ENCODE peak calls at places on chromosome 9, in seven cellular contexts. E is GM06990; M is CD8-positive, alpha-beta T cell; V is tibial artery; G is mucosa of descending colon; K is prostate gland; H is psoas muscle. C is an unnamed sample.

GRCh38 chr9:135225619-135226228 is 138.3 kb downstream of the OLFM1 start:
- DNase-seq in E (no peak), M (no peak), V (no peak), G (no peak), K (no peak), H (peak; percentile 3), C (peak; percentile 10)

GRCh38 chr9:133718533-133719315 is 19.4 kb downstream of the SARDH start:
- DNase-seq in E (no peak), M (no peak), V (no peak), G (no peak), K (no peak), H (no peak), C (no peak)

GRCh38 chr9:83572524-83572923 is 34.3 kb upstream of the FRMD3 start:
- DNase-seq in E (no peak), M (no peak), V (peak; percentile 45), G (no peak), K (no peak), H (no peak), C (peak; percentile 23)

GRCh38 chr9:128556915-128557634 is 4.7 kb downstream of the SPTAN1 start:
- DNase-seq in E (no peak), M (no peak), V (no peak), G (no peak), K (no peak), H (no peak), C (no peak)

GRCh38 chr9:121288557-121288873 is 20.6 kb downstream of the GSN start:
- DNase-seq in E (no peak), M (no peak), V (no peak), G (no peak), K (no peak), H (no peak), C (no peak)

GRCh38 chr9:96137666-96138429 is 164.1 kb downstream of the HSD17B3 start:
- DNase-seq in E (no peak), M (no peak), V (no peak), G (no peak), K (no peak), H (no peak), C (no peak)

GRCh38 chr9:96726946-96727345 is 50.9 kb downstream of the ZNF510 start:
- DNase-seq in E (no peak), M (no peak), V (no peak), G (no peak), K (no peak), H (no peak), C (no peak)

GRCh38 chr9:93112864-93113389 is 16.9 kb downstream of the CARD19 start:
- DNase-seq in E (peak; percentile 1), M (peak; percentile 18), V (peak; percentile 16), G (peak; percentile 48), K (no peak), H (peak; percentile 54), C (no peak)

GRCh38 chr9:132487351-132487791 is 77.4 kb downstream of the CFAP77 start:
- DNase-seq in E (no peak), M (peak; percentile 54), V (no peak), G (no peak), K (no peak), H (no peak), C (no peak)

GRCh38 chr9:2465921-2466460 is 155.6 kb upstream of the VLDLR start:
- DNase-seq in E (peak; percentile 40), M (no peak), V (no peak), G (no peak), K (no peak), H (no peak), C (no peak)

GRCh38 chr9:130196643-130197042 is 24.4 kb downstream of the NCS1 start:
- DNase-seq in E (no peak), M (no peak), V (no peak), G (no peak), K (no peak), H (no peak), C (no peak)

GRCh38 chr9:98168952-98169488 is 23.4 kb downstream of the CORO2A start:
- DNase-seq in E (peak; percentile 87), M (peak; percentile 32), V (no peak), G (peak; percentile 76), K (no peak), H (no peak), C (peak; percentile 61)

GRCh38 chr9:21802418-21803000 is at the start of gene MTAP:
- DNase-seq in E (peak; percentile 81), M (peak; percentile 65), V (peak; percentile 94), G (peak; percentile 92), K (peak; percentile 95), H (peak; percentile 93), C (peak; percentile 93)

GRCh38 chr9:72614057-72614456 is 92.6 kb downstream of the TMC1 start:
- DNase-seq in E (no peak), M (no peak), V (no peak), G (no peak), K (no peak), H (no peak), C (no peak)

GRCh38 chr9:72615931-72616330 is 94.5 kb downstream of the TMC1 start:
- DNase-seq in E (no peak), M (no peak), V (no peak), G (no peak), K (no peak), H (no peak), C (no peak)

DNA sequence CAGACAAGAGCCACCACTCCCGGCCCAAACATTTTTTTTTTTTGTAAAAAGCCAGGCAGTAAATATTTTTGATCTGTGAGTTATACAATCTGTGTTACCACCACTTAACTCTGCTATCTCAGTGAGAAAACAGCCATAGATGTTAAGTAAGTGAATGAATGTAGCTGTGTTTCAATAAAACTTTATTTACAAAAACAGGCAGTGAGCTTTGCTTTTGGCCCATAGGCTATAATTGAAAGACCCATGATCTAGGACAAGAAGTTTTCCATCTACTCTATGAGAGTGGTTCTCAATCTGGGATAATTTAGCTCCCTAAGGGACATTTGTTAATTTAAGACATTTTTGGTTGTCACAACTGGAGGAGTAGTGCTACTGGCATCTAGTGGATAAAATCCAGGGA is 91.0 kb downstream of the TMC1 start:
- DNase-seq in E (no peak), M (no peak), V (no peak), G (no peak), K (no peak), H (no peak), C (no peak)
- TF ChIP-seq CTCF in E (no peak), M (no peak), V (no peak), G (no peak), K (no peak), H (no peak), C (no peak)

DNA sequence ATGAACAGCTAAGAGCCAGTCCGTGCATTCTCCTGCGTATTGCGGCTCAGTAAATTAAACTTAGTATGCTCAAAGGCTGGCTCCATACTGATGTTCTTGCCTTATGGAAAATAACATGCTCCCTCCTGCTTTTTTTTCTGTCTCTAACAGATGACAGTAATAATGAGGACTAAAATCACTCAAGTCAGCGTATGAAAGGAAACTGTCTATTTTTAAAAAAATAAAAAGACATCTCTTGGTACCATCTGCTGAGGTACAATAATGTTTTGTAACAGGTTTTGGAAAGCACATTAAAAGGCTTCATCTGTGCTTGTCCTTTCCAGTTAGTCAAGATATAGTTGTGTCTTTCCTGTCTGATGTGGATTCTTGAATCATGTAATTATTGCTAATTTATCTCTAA is 161.1 kb downstream of the SPATA31D1 start:
- DNase-seq in E (no peak), M (no peak), V (no peak), G (no peak), K (no peak), H (no peak), C (no peak)
- H3K36me3 ChIP-seq in E (no peaks in the 10 kb centered on the region), M (no peaks in the 10 kb centered on the region), V (no peaks in the 10 kb centered on the region), G (no peaks in the 10 kb centered on the region), K (no peaks in the 10 kb centered on the region), H (no peaks in the 10 kb centered on the region), C (no peaks in the 10 kb centered on the region)

DNA sequence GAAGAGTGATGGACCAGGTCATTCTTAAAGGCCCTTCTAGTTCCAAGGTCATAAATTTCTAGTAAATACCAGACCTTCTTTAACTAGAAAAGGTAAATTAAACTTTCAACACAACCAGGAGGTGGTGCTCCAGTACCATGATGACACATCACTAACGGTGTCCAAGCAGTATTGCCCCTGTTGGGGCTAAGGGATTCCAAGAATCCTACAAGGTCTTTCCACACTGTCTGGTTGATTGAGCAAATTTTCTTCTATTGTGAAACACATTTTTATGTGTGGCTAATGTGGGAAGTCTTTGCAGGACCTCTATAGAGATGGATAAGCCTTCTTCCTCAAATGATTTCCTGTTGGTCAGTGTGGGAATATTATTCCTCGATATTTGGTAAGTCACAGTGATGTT is 459.6 kb upstream of the PAPPA start:
- DNase-seq in E (no peak), M (no peak), V (no peak), G (no peak), K (no peak), H (no peak), C (no peak)
- TF ChIP-seq CTCF in E (no peak), M (no peak), V (peak; percentile 32), G (no peak), K (peak; percentile 17), H (peak; percentile 25), C (no peak)

GRCh38 chr9:87704342-87704741 is 21.6 kb upstream of the CTSL start:
- DNase-seq in E (no peak), M (no peak), V (no peak), G (no peak), K (no peak), H (no peak), C (no peak)
- H3K36me3 ChIP-seq in E (peaks cover 41% of the 10 kb centered on the region), M (no peaks in the 10 kb centered on the region), V (no peaks in the 10 kb centered on the region), G (no peaks in the 10 kb centered on the region), K (no peaks in the 10 kb centered on the region), H (no peaks in the 10 kb centered on the region), C (no peaks in the 10 kb centered on the region)

GRCh38 chr9:100411472-100412270 is 15.3 kb upstream of the MSANTD3 start:
- DNase-seq in E (peak; percentile 87), M (peak; percentile 89), V (peak; percentile 84), G (peak; percentile 93), K (peak; percentile 85), H (peak; percentile 92), C (peak; percentile 88)
- TF ChIP-seq CTCF in E (no peak), M (no peak), V (no peak), G (no peak), K (no peak), H (no peak), C (no peak)

DNA sequence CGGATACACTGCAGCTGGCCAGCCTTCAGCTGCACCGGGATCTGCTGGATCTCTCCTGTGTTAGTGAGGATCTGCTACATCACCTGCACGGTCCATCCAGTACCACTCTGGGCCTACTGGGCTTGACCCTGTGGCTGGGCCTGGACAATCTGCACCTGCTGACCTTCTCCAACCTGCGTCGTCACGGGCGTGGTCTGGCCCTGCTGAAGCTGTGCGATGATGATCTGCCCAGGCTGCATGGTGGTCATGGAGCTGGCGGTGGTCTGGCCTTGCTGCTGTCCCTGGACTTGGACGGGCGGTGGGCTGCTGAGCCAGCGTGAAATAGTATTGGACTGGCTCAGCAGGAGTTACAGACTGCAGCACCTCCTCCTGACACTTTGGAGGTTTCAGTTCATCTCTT is 137.1 kb upstream of the GAS1 start:
- DNase-seq in E (no peak), M (no peak), V (no peak), G (no peak), K (no peak), H (no peak), C (no peak)
- H3K36me3 ChIP-seq in E (no peaks in the 10 kb centered on the region), M (no peaks in the 10 kb centered on the region), V (no peaks in the 10 kb centered on the region), G (no peaks in the 10 kb centered on the region), K (no peaks in the 10 kb centered on the region), H (no peaks in the 10 kb centered on the region), C (no peaks in the 10 kb centered on the region)

GRCh38 chr9:71001780-71002386 is 119.5 kb downstream of the TRPM3 start:
- DNase-seq in E (no peak), M (no peak), V (no peak), G (no peak), K (peak; percentile 29), H (no peak), C (no peak)
- TF ChIP-seq CTCF in E (peak; percentile 65), M (no peak), V (peak; percentile 31), G (no peak), K (peak; percentile 69), H (peak; percentile 38), C (peak; percentile 49)

C was measured in heart left ventricle.